ENCODE peak calls at places on chromosomes 1 and 21, in ten cellular contexts. F is CD4-positive, alpha-beta memory T cell; Y is tibial nerve; H is HuH-7; W is NCI-H2171 treated with DMSO at 0.1 percent for 48 hours; J is fibroblast of lung; E is Calu3; B is activated T-helper 1 cell treated with anti-CD3 and anti-CD28 coated beads, Interleukin-12 subunit alpha, Interleukin-12 subunit beta, Interleukin-2, Interleukin-4 antibody, amounts not matched to agents 30 ng/mL and 10 ng/mL and 1 ng/mL, durations not matched to agents 14 hours and 24 hours and 36 hours; O is kidney glomerular epithelial cell; X is GM03348. L is an unnamed sample.

GRCh38 chr1:237814319-237814924 is 76.3 kb downstream of the ZP4 start:
- DNase-seq in F (no peak), Y (no peak), H (no peak), W (peak), J (peak), E (no peak), B (no peak), O (no peak), X (no peak), L (no peak)

GRCh38 chr1:31099283-31100063 is 34.0 kb upstream of the PUM1 start:
- DNase-seq in F (no peak), Y (no peak), H (no peak), W (no peak), J (no peak), E (peak), B (no peak), O (no peak), X (no peak), L (no peak)

GRCh38 chr1:178122283-178122682 is 28.4 kb downstream of the RASAL2 start:
- DNase-seq in F (no peak), Y (no peak), H (no peak), W (no peak), J (peak), E (no peak), B (no peak), O (no peak), X (no peak), L (no peak)

GRCh38 chr1:105686026-105686425 is 1370.4 kb upstream of the PRMT6 start:
- DNase-seq in F (no peak), Y (no peak), H (no peak), W (no peak), J (no peak), E (no peak), B (no peak), O (no peak), X (no peak), L (no peak)

GRCh38 chr1:151720974-151721787 is at the start of gene RIIAD1:
- DNase-seq in F (peak), Y (no peak), H (peak), W (peak), J (no peak), E (no peak), B (peak), O (no peak), X (peak), L (peak)

GRCh38 chr1:26038477-26038876 is 7.4 kb downstream of the SLC30A2 start:
- DNase-seq in F (no peak), Y (no peak), H (no peak), W (peak), J (no peak), E (no peak), B (no peak), O (no peak), X (no peak), L (no peak)

GRCh38 chr1:58812926-58813325 is 29.1 kb upstream of the JUN start:
- DNase-seq in F (peak), Y (no peak), H (no peak), W (no peak), J (no peak), E (no peak), B (peak), O (no peak), X (no peak), L (no peak)

GRCh38 chr1:4086085-4086850 is 186.2 kb upstream of the C1orf174 start:
- DNase-seq in F (no peak), Y (no peak), H (no peak), W (no peak), J (no peak), E (no peak), B (no peak), O (no peak), X (no peak), L (no peak)

GRCh38 chr1:99119193-99119592 is 114.5 kb upstream of the PLPPR5 start:
- DNase-seq in F (no peak), Y (no peak), H (no peak), W (no peak), J (peak), E (no peak), B (no peak), O (no peak), X (no peak), L (no peak)

GRCh38 chr1:18883079-18883478 is 19.3 kb downstream of the ALDH4A1 start:
- DNase-seq in F (no peak), Y (no peak), H (no peak), W (no peak), J (no peak), E (no peak), B (no peak), O (no peak), X (no peak), L (no peak)

GRCh38 chr1:92953491-92953890 is 7.8 kb downstream of the DIPK1A start:
- DNase-seq in F (peak), Y (no peak), H (no peak), W (no peak), J (no peak), E (no peak), B (peak), O (no peak), X (no peak), L (no peak)

GRCh38 chr1:206850401-206850800 is 15.0 kb upstream of the IL20 start:
- DNase-seq in F (no peak), Y (no peak), H (no peak), W (no peak), J (no peak), E (no peak), B (no peak), O (no peak), X (no peak), L (no peak)

GRCh38 chr1:11967028-11967547 is 13.2 kb upstream of the MFN2 start:
- DNase-seq in F (no peak), Y (no peak), H (peak), W (peak), J (peak), E (peak), B (no peak), O (peak), X (no peak), L (peak)

GRCh38 chr1:159937014-159937750 is 8.2 kb downstream of the IGSF9 start:
- DNase-seq in F (no peak), Y (no peak), H (no peak), W (no peak), J (no peak), E (no peak), B (no peak), O (no peak), X (no peak), L (no peak)

GRCh38 chr1:7580923-7581753 is 190.0 kb upstream of the VAMP3 start:
- DNase-seq in F (no peak), Y (no peak), H (no peak), W (peak), J (no peak), E (no peak), B (no peak), O (peak), X (peak), L (no peak)

GRCh38 chr21:15171546-15171945 is 106.7 kb upstream of the NRIP1 start:
- DNase-seq in F (no peak), Y (no peak), H (no peak), W (no peak), J (no peak), E (no peak), B (no peak), O (no peak), X (no peak), L (no peak)

GRCh38 chr21:43639470-43640178 is 19.7 kb downstream of the HSF2BP start:
- DNase-seq in F (no peak), Y (no peak), H (peak), W (no peak), J (peak), E (no peak), B (no peak), O (no peak), X (peak), L (no peak)